ENCODE peak calls at places on chromosomes 5 and 9, in four cellular contexts. L, K, P and U are unnamed samples.
A peak's percentile ranks its signal among the peaks of the same experiment; 100 is the strongest.

GRCh38 chr5:2656186-2656585 is 95.3 kb downstream of the IRX2 start:
- DNase-seq in L (peak; percentile 2), K (peak; percentile 37), P (no peak), U (no peak)

GRCh38 chr5:78483809-78484521 is 123.5 kb downstream of the SCAMP1 start:
- DNase-seq in L (peak; percentile 77), K (no peak), P (no peak), U (no peak)

GRCh38 chr9:36832232-36832795 is 201.8 kb downstream of the PAX5 start:
- DNase-seq in L (no peak), K (no peak), P (no peak), U (no peak)

GRCh38 chr9:5453673-5454072 is 3.3 kb downstream of the CD274 start:
- DNase-seq in L (no peak), K (no peak), P (no peak), U (no peak)

GRCh38 chr5:173736374-173736773 is 119.9 kb upstream of the BOD1 start:
- DNase-seq in L (no peak), K (no peak), P (no peak), U (no peak)

GRCh38 chr5:168528521-168529360 is at the start of gene FBLL1:
- DNase-seq in L (peak; percentile 16), K (peak; percentile 65), P (no peak), U (peak; percentile 73)

GRCh38 chr9:92668746-92669526 is 995 bp downstream of the IPPK start:
- DNase-seq in L (peak; percentile 65), K (peak; percentile 76), P (no peak), U (peak; percentile 25)

GRCh38 chr5:138468133-138468965 is 3.1 kb downstream of the EGR1 start:
- DNase-seq in L (peak; percentile 54), K (no peak), P (no peak), U (no peak)

GRCh38 chr5:124701873-124702272 is 44.6 kb downstream of the ZNF608 start:
- DNase-seq in L (no peak), K (no peak), P (no peak), U (no peak)

GRCh38 chr9:114186091-114186792 is 30.9 kb downstream of the COL27A1 start:
- DNase-seq in L (no peak), K (no peak), P (no peak), U (no peak)
- H3K56ac ChIP-seq in L (no peak overlapping the region), K (no peak overlapping the region), P (no peak overlapping the region), U (no peak overlapping the region)

GRCh38 chr5:61417345-61417744 is 85.3 kb downstream of the ZSWIM6 start:
- DNase-seq in L (no peak), K (no peak), P (no peak), U (no peak)
- H3K56ac ChIP-seq in L (no peak overlapping the region), K (no peak overlapping the region), P (no peak overlapping the region), U (no peak overlapping the region)

GRCh38 chr5:127758884-127759283 is 55.7 kb downstream of the CCDC192 start:
- DNase-seq in L (no peak), K (peak; percentile 88), P (no peak), U (no peak)

GRCh38 chr5:127762412-127762811 is 59.2 kb downstream of the CCDC192 start:
- DNase-seq in L (no peak), K (no peak), P (no peak), U (no peak)

GRCh38 chr5:127766556-127767335 is 63.6 kb downstream of the CCDC192 start:
- DNase-seq in L (peak; percentile 24), K (peak; percentile 49), P (no peak), U (no peak)

GRCh38 chr5:127757576-127757975 is 54.4 kb downstream of the CCDC192 start:
- DNase-seq in L (peak; percentile 65), K (peak; percentile 59), P (no peak), U (no peak)

DNA sequence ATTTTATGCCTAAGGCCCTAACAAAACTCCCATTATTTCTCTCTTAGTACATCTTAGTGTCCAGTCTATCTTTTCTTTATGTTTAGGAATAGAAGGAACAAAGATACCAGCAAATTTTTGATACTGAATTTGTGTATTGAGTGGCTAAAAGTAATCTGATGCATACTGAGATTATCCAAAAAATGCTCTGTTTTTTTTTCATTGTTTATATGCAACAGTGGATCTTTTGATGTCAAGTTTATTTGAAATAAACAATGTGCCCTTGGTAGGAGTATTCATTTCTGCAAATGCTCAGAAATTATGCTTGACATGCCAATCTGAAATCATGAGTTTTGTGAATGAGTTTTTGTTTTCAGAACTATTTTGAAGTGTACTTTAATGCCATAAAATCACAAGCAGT is 58.7 kb downstream of the CCDC192 start:
- DNase-seq in L (no peak), K (no peak), P (no peak), U (no peak)
- H3K56ac ChIP-seq in L (no peak overlapping the region), K (no peak overlapping the region), P (no peak overlapping the region), U (no peak overlapping the region)

DNA sequence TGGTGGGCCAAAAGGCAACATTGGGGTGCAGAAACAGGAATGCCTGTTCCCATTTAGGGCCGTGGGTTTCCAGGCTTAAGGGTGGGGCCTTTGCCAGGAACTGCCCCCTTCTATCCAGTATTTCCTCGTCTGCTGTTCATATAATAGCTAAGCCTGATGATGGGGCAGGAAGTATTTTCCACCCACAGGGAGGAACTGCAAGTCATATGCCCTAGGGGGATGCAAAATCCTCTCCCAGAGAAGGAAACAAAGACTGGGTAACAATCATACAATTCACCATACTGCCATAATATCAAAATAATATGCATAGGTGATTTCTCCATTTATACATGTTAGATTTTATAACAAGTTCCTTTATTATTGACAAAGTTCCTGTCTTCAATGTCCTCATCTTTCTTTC is 20.5 kb upstream of the RPS23 start:
- DNase-seq in L (no peak), K (no peak), P (no peak), U (no peak)
- H3K56ac ChIP-seq in L (no peak overlapping the region), K (no peak overlapping the region), P (no peak overlapping the region), U (no peak overlapping the region)